ENCODE peak calls at places on chromosome 18, in seven cellular contexts. One of them, this sample, is unnamed.

GRCh38 chr18:22132258-22132657 is 37.1 kb upstream of the GATA6 start:
- DNase-seq in mesenchymal stem cell: no peak
- DNase-seq in H9: no peak
- DNase-seq in IMR-90: no peak
- DNase-seq in neuronal stem cell: no peak
- DNase-seq in H1: no peak
- DNase-seq in trophoblast cell: no peak
- DNase-seq in this sample: no peak

GRCh38 chr18:64019922-64020756 is 50.3 kb downstream of the SERPINB8 start:
- DNase-seq in mesenchymal stem cell: no peak
- DNase-seq in H9: no peak
- DNase-seq in IMR-90: no peak
- DNase-seq in neuronal stem cell: no peak
- DNase-seq in H1: no peak
- DNase-seq in trophoblast cell: peak
- DNase-seq in this sample: peak

GRCh38 chr18:8984131-8984670 is 118.3 kb upstream of the NDUFV2 start:
- DNase-seq in mesenchymal stem cell: no peak
- DNase-seq in H9: no peak
- DNase-seq in IMR-90: no peak
- DNase-seq in neuronal stem cell: no peak
- DNase-seq in H1: no peak
- DNase-seq in trophoblast cell: no peak
- DNase-seq in this sample: no peak

GRCh38 chr18:48992791-48993555 is 42.2 kb upstream of the SMAD7 start:
- DNase-seq in mesenchymal stem cell: no peak
- DNase-seq in H9: no peak
- DNase-seq in IMR-90: no peak
- DNase-seq in neuronal stem cell: no peak
- DNase-seq in H1: no peak
- DNase-seq in trophoblast cell: peak
- DNase-seq in this sample: peak

GRCh38 chr18:57943723-57944122 is 100.3 kb upstream of the NEDD4L start:
- DNase-seq in mesenchymal stem cell: peak
- DNase-seq in H9: no peak
- DNase-seq in IMR-90: peak
- DNase-seq in neuronal stem cell: no peak
- DNase-seq in H1: no peak
- DNase-seq in trophoblast cell: no peak
- DNase-seq in this sample: no peak

GRCh38 chr18:77222464-77222863 is 27.2 kb upstream of the GALR1 start:
- DNase-seq in mesenchymal stem cell: no peak
- DNase-seq in H9: no peak
- DNase-seq in IMR-90: no peak
- DNase-seq in neuronal stem cell: no peak
- DNase-seq in H1: no peak
- DNase-seq in trophoblast cell: no peak
- DNase-seq in this sample: no peak

GRCh38 chr18:22349317-22349898 is 68.3 kb downstream of the CTAGE1 start:
- DNase-seq in mesenchymal stem cell: peak
- DNase-seq in H9: no peak
- DNase-seq in IMR-90: no peak
- DNase-seq in neuronal stem cell: no peak
- DNase-seq in H1: no peak
- DNase-seq in trophoblast cell: no peak
- DNase-seq in this sample: no peak

GRCh38 chr18:21117385-21118135 is 5.9 kb upstream of the ROCK1 start:
- DNase-seq in mesenchymal stem cell: peak
- DNase-seq in H9: no peak
- DNase-seq in IMR-90: peak
- DNase-seq in neuronal stem cell: no peak
- DNase-seq in H1: no peak
- DNase-seq in trophoblast cell: peak
- DNase-seq in this sample: peak

GRCh38 chr18:8699126-8699525 is 6.2 kb upstream of the MTCL1 start:
- DNase-seq in mesenchymal stem cell: no peak
- DNase-seq in H9: no peak
- DNase-seq in IMR-90: no peak
- DNase-seq in neuronal stem cell: no peak
- DNase-seq in H1: no peak
- DNase-seq in trophoblast cell: no peak
- DNase-seq in this sample: no peak

GRCh38 chr18:49529596-49529995 is 32.3 kb upstream of the LIPG start:
- DNase-seq in mesenchymal stem cell: no peak
- DNase-seq in H9: no peak
- DNase-seq in IMR-90: no peak
- DNase-seq in neuronal stem cell: no peak
- DNase-seq in H1: no peak
- DNase-seq in trophoblast cell: no peak
- DNase-seq in this sample: no peak

GRCh38 chr18:32742620-32743019 is 30.2 kb downstream of the KLHL14 start:
- DNase-seq in mesenchymal stem cell: no peak
- DNase-seq in H9: peak
- DNase-seq in IMR-90: no peak
- DNase-seq in neuronal stem cell: no peak
- DNase-seq in H1: no peak
- DNase-seq in trophoblast cell: no peak
- DNase-seq in this sample: no peak

GRCh38 chr18:73597832-73598615 is 549.6 kb downstream of the FBXO15 start:
- DNase-seq in mesenchymal stem cell: no peak
- DNase-seq in H9: peak
- DNase-seq in IMR-90: no peak
- DNase-seq in neuronal stem cell: no peak
- DNase-seq in H1: no peak
- DNase-seq in trophoblast cell: no peak
- DNase-seq in this sample: peak

GRCh38 chr18:11078491-11078890 is 70.9 kb downstream of the PIEZO2 start:
- DNase-seq in mesenchymal stem cell: no peak
- DNase-seq in H9: no peak
- DNase-seq in IMR-90: no peak
- DNase-seq in neuronal stem cell: no peak
- DNase-seq in H1: no peak
- DNase-seq in trophoblast cell: no peak
- DNase-seq in this sample: no peak

DNA sequence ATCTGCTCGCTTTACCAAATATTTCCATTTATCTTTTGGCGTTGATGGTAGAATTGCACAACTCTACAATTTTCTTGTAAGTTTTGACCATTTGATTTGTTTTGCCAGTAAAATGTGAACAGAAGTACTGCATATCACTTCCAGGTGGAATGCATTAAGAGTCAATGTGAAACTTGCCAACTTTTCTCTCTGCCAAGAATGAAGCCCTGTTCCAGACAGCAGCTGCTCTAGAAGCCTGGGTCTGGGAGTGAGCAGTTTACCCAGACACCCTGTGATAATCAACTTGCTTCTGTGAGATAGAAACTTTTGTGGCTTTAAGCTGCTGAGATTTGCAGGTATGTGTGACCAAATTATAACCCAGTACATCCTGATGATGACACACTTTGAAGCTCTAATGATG is 115.9 kb upstream of the SYT4 start:
- DNase-seq in mesenchymal stem cell: no peak
- DNase-seq in H9: no peak
- DNase-seq in IMR-90: no peak
- DNase-seq in neuronal stem cell: no peak
- DNase-seq in H1: no peak
- DNase-seq in trophoblast cell: no peak
- DNase-seq in this sample: no peak
- H2AK5ac ChIP-seq in mesenchymal stem cell: no peak
- H2AK5ac ChIP-seq in H9: no peak
- H2AK5ac ChIP-seq in IMR-90: no peak
- H2AK5ac ChIP-seq in neuronal stem cell: no peak
- H2AK5ac ChIP-seq in H1: no peak
- H2AK5ac ChIP-seq in trophoblast cell: no peak
- H2AK5ac ChIP-seq in this sample: no peak

GRCh38 chr18:62453864-62454263 is 69.0 kb upstream of the ZCCHC2 start:
- DNase-seq in mesenchymal stem cell: no peak
- DNase-seq in H9: no peak
- DNase-seq in IMR-90: no peak
- DNase-seq in neuronal stem cell: no peak
- DNase-seq in H1: no peak
- DNase-seq in trophoblast cell: no peak
- DNase-seq in this sample: no peak
- H2AK5ac ChIP-seq in mesenchymal stem cell: no peak
- H2AK5ac ChIP-seq in H9: no peak
- H2AK5ac ChIP-seq in IMR-90: no peak
- H2AK5ac ChIP-seq in neuronal stem cell: no peak
- H2AK5ac ChIP-seq in H1: no peak
- H2AK5ac ChIP-seq in trophoblast cell: no peak
- H2AK5ac ChIP-seq in this sample: no peak

DNA sequence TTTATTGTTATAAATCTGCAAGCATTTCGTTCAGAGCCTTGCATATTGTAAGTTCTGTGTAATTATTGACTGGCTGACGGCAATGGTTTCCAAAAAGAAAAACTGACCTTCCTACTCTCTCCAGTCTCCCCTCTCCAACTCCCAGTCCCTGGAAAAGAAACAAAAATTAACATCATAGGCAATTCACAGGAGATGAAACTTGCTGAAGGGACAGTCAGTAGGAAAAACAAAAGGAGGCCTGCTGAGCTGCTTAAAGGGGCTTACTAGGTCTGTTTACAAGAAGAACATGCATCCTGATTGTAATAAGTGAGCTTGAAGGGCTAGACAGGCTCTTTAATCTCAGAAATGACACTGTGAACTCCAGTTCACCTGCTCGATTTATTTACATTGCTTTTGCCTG is 256.9 kb upstream of the SETBP1 start:
- DNase-seq in mesenchymal stem cell: no peak
- DNase-seq in H9: peak
- DNase-seq in IMR-90: no peak
- DNase-seq in neuronal stem cell: no peak
- DNase-seq in H1: no peak
- DNase-seq in trophoblast cell: no peak
- DNase-seq in this sample: no peak
- H2AK5ac ChIP-seq in mesenchymal stem cell: no peak
- H2AK5ac ChIP-seq in H9: no peak
- H2AK5ac ChIP-seq in IMR-90: no peak
- H2AK5ac ChIP-seq in neuronal stem cell: no peak
- H2AK5ac ChIP-seq in H1: no peak
- H2AK5ac ChIP-seq in trophoblast cell: peak
- H2AK5ac ChIP-seq in this sample: no peak

DNA sequence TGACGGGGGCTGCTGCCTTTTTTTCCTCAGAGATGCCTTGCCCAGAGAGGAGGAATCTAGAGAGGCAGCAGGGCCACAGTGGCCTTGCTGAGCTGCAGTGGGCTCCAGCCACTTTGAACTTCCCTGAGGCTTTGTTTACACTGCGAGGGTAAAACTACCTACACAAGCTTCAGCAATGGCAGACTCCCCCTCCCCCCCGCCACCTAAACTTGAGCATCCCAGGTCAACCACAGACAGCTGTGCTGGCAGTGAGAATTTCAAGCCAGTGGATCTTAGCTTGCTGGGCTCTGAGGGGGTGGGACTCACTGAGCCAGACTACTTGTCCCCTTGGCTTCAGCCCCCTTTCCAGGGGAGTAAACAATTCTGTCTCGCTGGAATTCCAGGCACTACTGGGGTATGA is 11.8 kb downstream of the SYT4 start:
- DNase-seq in mesenchymal stem cell: no peak
- DNase-seq in H9: no peak
- DNase-seq in IMR-90: no peak
- DNase-seq in neuronal stem cell: no peak
- DNase-seq in H1: no peak
- DNase-seq in trophoblast cell: no peak
- DNase-seq in this sample: no peak
- H2AK5ac ChIP-seq in mesenchymal stem cell: no peak
- H2AK5ac ChIP-seq in H9: no peak
- H2AK5ac ChIP-seq in IMR-90: no peak
- H2AK5ac ChIP-seq in neuronal stem cell: no peak
- H2AK5ac ChIP-seq in H1: no peak
- H2AK5ac ChIP-seq in trophoblast cell: no peak
- H2AK5ac ChIP-seq in this sample: no peak

GRCh38 chr18:55780591-55781071 is 192.6 kb upstream of the TCF4 start:
- DNase-seq in mesenchymal stem cell: no peak
- DNase-seq in H9: no peak
- DNase-seq in IMR-90: peak
- DNase-seq in neuronal stem cell: no peak
- DNase-seq in H1: no peak
- DNase-seq in trophoblast cell: no peak
- DNase-seq in this sample: no peak

GRCh38 chr18:55781481-55781957 is 193.5 kb upstream of the TCF4 start:
- DNase-seq in mesenchymal stem cell: peak
- DNase-seq in H9: peak
- DNase-seq in IMR-90: peak
- DNase-seq in neuronal stem cell: peak
- DNase-seq in H1: peak
- DNase-seq in trophoblast cell: peak
- DNase-seq in this sample: peak

GRCh38 chr18:55779461-55779710 is 191.4 kb upstream of the TCF4 start:
- DNase-seq in mesenchymal stem cell: no peak
- DNase-seq in H9: no peak
- DNase-seq in IMR-90: no peak
- DNase-seq in neuronal stem cell: no peak
- DNase-seq in H1: no peak
- DNase-seq in trophoblast cell: no peak
- DNase-seq in this sample: peak

GRCh38 chr18:55778731-55779460 is 190.9 kb upstream of the TCF4 start:
- DNase-seq in mesenchymal stem cell: peak
- DNase-seq in H9: no peak
- DNase-seq in IMR-90: no peak
- DNase-seq in neuronal stem cell: no peak
- DNase-seq in H1: no peak
- DNase-seq in trophoblast cell: no peak
- DNase-seq in this sample: peak

GRCh38 chr18:55779711-55780590 is 192.0 kb upstream of the TCF4 start:
- DNase-seq in mesenchymal stem cell: peak
- DNase-seq in H9: peak
- DNase-seq in IMR-90: peak
- DNase-seq in neuronal stem cell: peak
- DNase-seq in H1: peak
- DNase-seq in trophoblast cell: peak
- DNase-seq in this sample: peak
- H2AK5ac ChIP-seq in mesenchymal stem cell: no peak
- H2AK5ac ChIP-seq in H9: no peak
- H2AK5ac ChIP-seq in IMR-90: peak
- H2AK5ac ChIP-seq in neuronal stem cell: peak
- H2AK5ac ChIP-seq in H1: no peak
- H2AK5ac ChIP-seq in trophoblast cell: peak
- H2AK5ac ChIP-seq in this sample: no peak

DNA sequence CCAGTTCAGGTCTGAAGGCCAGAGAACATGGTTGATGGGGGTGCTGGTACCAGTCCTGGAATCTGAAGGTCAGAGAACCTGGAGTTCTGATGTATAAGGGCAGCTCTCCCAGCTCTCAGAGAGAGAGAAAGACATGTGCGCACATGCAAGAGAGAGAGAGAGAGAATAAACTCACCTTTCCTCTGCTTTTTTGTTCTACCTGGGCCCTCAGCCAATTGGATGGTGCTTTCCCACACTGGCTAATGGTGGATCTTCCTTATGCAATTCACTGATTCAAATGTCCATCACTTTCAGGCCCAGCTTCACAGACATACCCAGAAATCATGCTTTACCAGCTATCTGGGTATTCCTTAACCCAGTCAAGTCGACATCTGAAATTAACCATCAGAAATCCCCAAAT is 377.7 kb upstream of the MEX3C start:
- DNase-seq in mesenchymal stem cell: no peak
- DNase-seq in H9: no peak
- DNase-seq in IMR-90: no peak
- DNase-seq in neuronal stem cell: no peak
- DNase-seq in H1: no peak
- DNase-seq in trophoblast cell: no peak
- DNase-seq in this sample: no peak
- H2AK5ac ChIP-seq in mesenchymal stem cell: no peak
- H2AK5ac ChIP-seq in H9: no peak
- H2AK5ac ChIP-seq in IMR-90: no peak
- H2AK5ac ChIP-seq in neuronal stem cell: no peak
- H2AK5ac ChIP-seq in H1: no peak
- H2AK5ac ChIP-seq in trophoblast cell: no peak
- H2AK5ac ChIP-seq in this sample: peak